ENCODE peak calls at places on chromosomes 16 and 17, in nine cellular contexts. One of them, this sample, is unnamed.

GRCh38 chr17:82887255-82888164 is 47.7 kb upstream of the ZNF750 start:
- DNase-seq in NCI-H460: no peak
- DNase-seq in left cardiac atrium: no peak
- DNase-seq in RPMI8226: no peak
- DNase-seq in Daoy: no peak
- DNase-seq in body of pancreas: no peak
- DNase-seq in naive thymus-derived CD8-positive, alpha-beta T cell: no peak
- DNase-seq in lower leg skin: no peak
- DNase-seq in CD4-positive, CD25-positive, alpha-beta regulatory T cell: no peak
- DNase-seq in this sample: no peak

GRCh38 chr16:1333149-1333812 is at the start of gene BAIAP3:
- DNase-seq in NCI-H460: peak; percentile 38
- DNase-seq in left cardiac atrium: peak; percentile 56
- DNase-seq in RPMI8226: peak; percentile 62
- DNase-seq in Daoy: peak; percentile 44
- DNase-seq in body of pancreas: peak; percentile 44
- DNase-seq in naive thymus-derived CD8-positive, alpha-beta T cell: no peak
- DNase-seq in lower leg skin: no peak
- DNase-seq in CD4-positive, CD25-positive, alpha-beta regulatory T cell: peak; percentile 46
- DNase-seq in this sample: peak; percentile 87

GRCh38 chr17:31596382-31597323 is 205.2 kb downstream of the RAB11FIP4 start:
- DNase-seq in NCI-H460: peak; percentile 97
- DNase-seq in left cardiac atrium: peak; percentile 76
- DNase-seq in RPMI8226: peak; percentile 35
- DNase-seq in Daoy: peak; percentile 99
- DNase-seq in body of pancreas: peak; percentile 26
- DNase-seq in naive thymus-derived CD8-positive, alpha-beta T cell: no peak
- DNase-seq in lower leg skin: peak; percentile 75
- DNase-seq in CD4-positive, CD25-positive, alpha-beta regulatory T cell: no peak
- DNase-seq in this sample: peak; percentile 53

GRCh38 chr17:57861000-57861736 is 11.3 kb upstream of the MRPS23 start:
- DNase-seq in NCI-H460: no peak
- DNase-seq in left cardiac atrium: peak; percentile 71
- DNase-seq in RPMI8226: peak; percentile 73
- DNase-seq in Daoy: peak; percentile 71
- DNase-seq in body of pancreas: peak; percentile 69
- DNase-seq in naive thymus-derived CD8-positive, alpha-beta T cell: peak; percentile 33
- DNase-seq in lower leg skin: no peak
- DNase-seq in CD4-positive, CD25-positive, alpha-beta regulatory T cell: peak; percentile 53
- DNase-seq in this sample: peak; percentile 46

GRCh38 chr17:43360739-43361498 is 37.9 kb upstream of the ARL4D start:
- DNase-seq in NCI-H460: peak; percentile 99
- DNase-seq in left cardiac atrium: peak; percentile 91
- DNase-seq in RPMI8226: peak; percentile 98
- DNase-seq in Daoy: peak; percentile 98
- DNase-seq in body of pancreas: peak; percentile 97
- DNase-seq in naive thymus-derived CD8-positive, alpha-beta T cell: peak; percentile 91
- DNase-seq in lower leg skin: peak; percentile 93
- DNase-seq in CD4-positive, CD25-positive, alpha-beta regulatory T cell: peak; percentile 99
- DNase-seq in this sample: peak; percentile 85

GRCh38 chr17:75295220-75296158 is 6.3 kb upstream of the SLC25A19 start:
- DNase-seq in NCI-H460: no peak
- DNase-seq in left cardiac atrium: no peak
- DNase-seq in RPMI8226: peak; percentile 37
- DNase-seq in Daoy: no peak
- DNase-seq in body of pancreas: no peak
- DNase-seq in naive thymus-derived CD8-positive, alpha-beta T cell: no peak
- DNase-seq in lower leg skin: no peak
- DNase-seq in CD4-positive, CD25-positive, alpha-beta regulatory T cell: peak; percentile 59
- DNase-seq in this sample: peak; percentile 73

GRCh38 chr17:2691965-2692780 is 19.4 kb downstream of the CLUH start:
- DNase-seq in NCI-H460: no peak
- DNase-seq in left cardiac atrium: no peak
- DNase-seq in RPMI8226: no peak
- DNase-seq in Daoy: no peak
- DNase-seq in body of pancreas: peak; percentile 13
- DNase-seq in naive thymus-derived CD8-positive, alpha-beta T cell: no peak
- DNase-seq in lower leg skin: peak; percentile 15
- DNase-seq in CD4-positive, CD25-positive, alpha-beta regulatory T cell: no peak
- DNase-seq in this sample: peak; percentile 22

GRCh38 chr16:87956771-87957279 is 5.6 kb downstream of the BANP start:
- DNase-seq in NCI-H460: no peak
- DNase-seq in left cardiac atrium: no peak
- DNase-seq in RPMI8226: peak; percentile 30
- DNase-seq in Daoy: no peak
- DNase-seq in body of pancreas: no peak
- DNase-seq in naive thymus-derived CD8-positive, alpha-beta T cell: no peak
- DNase-seq in lower leg skin: no peak
- DNase-seq in CD4-positive, CD25-positive, alpha-beta regulatory T cell: peak; percentile 89
- DNase-seq in this sample: peak; percentile 63

GRCh38 chr16:24478401-24478800 is 61.0 kb upstream of the RBBP6 start:
- DNase-seq in NCI-H460: no peak
- DNase-seq in left cardiac atrium: no peak
- DNase-seq in RPMI8226: no peak
- DNase-seq in Daoy: no peak
- DNase-seq in body of pancreas: no peak
- DNase-seq in naive thymus-derived CD8-positive, alpha-beta T cell: no peak
- DNase-seq in lower leg skin: no peak
- DNase-seq in CD4-positive, CD25-positive, alpha-beta regulatory T cell: no peak
- DNase-seq in this sample: no peak

GRCh38 chr17:35740997-35741931 is 9.8 kb downstream of the RASL10B start:
- DNase-seq in NCI-H460: no peak
- DNase-seq in left cardiac atrium: peak; percentile 22
- DNase-seq in RPMI8226: no peak
- DNase-seq in Daoy: no peak
- DNase-seq in body of pancreas: no peak
- DNase-seq in naive thymus-derived CD8-positive, alpha-beta T cell: no peak
- DNase-seq in lower leg skin: no peak
- DNase-seq in CD4-positive, CD25-positive, alpha-beta regulatory T cell: peak; percentile 36
- DNase-seq in this sample: peak; percentile 33

GRCh38 chr16:68574479-68574878 is 35.4 kb downstream of the ZFP90 start:
- DNase-seq in NCI-H460: no peak
- DNase-seq in left cardiac atrium: no peak
- DNase-seq in RPMI8226: no peak
- DNase-seq in Daoy: no peak
- DNase-seq in body of pancreas: no peak
- DNase-seq in naive thymus-derived CD8-positive, alpha-beta T cell: no peak
- DNase-seq in lower leg skin: no peak
- DNase-seq in CD4-positive, CD25-positive, alpha-beta regulatory T cell: no peak
- DNase-seq in this sample: no peak

GRCh38 chr17:57760001-57760400 is 14.9 kb upstream of the CCDC182 start:
- DNase-seq in NCI-H460: no peak
- DNase-seq in left cardiac atrium: no peak
- DNase-seq in RPMI8226: no peak
- DNase-seq in Daoy: no peak
- DNase-seq in body of pancreas: no peak
- DNase-seq in naive thymus-derived CD8-positive, alpha-beta T cell: no peak
- DNase-seq in lower leg skin: no peak
- DNase-seq in CD4-positive, CD25-positive, alpha-beta regulatory T cell: no peak
- DNase-seq in this sample: no peak

GRCh38 chr17:50905460-50905803 is 39.3 kb upstream of the TOB1 start:
- DNase-seq in NCI-H460: no peak
- DNase-seq in left cardiac atrium: no peak
- DNase-seq in RPMI8226: no peak
- DNase-seq in Daoy: no peak
- DNase-seq in body of pancreas: peak; percentile 84
- DNase-seq in naive thymus-derived CD8-positive, alpha-beta T cell: no peak
- DNase-seq in lower leg skin: no peak
- DNase-seq in CD4-positive, CD25-positive, alpha-beta regulatory T cell: no peak
- DNase-seq in this sample: no peak

GRCh38 chr16:8571061-8571596 is 19.2 kb downstream of the TMEM114 start:
- DNase-seq in NCI-H460: no peak
- DNase-seq in left cardiac atrium: no peak
- DNase-seq in RPMI8226: peak; percentile 55
- DNase-seq in Daoy: no peak
- DNase-seq in body of pancreas: no peak
- DNase-seq in naive thymus-derived CD8-positive, alpha-beta T cell: no peak
- DNase-seq in lower leg skin: no peak
- DNase-seq in CD4-positive, CD25-positive, alpha-beta regulatory T cell: no peak
- DNase-seq in this sample: no peak

GRCh38 chr17:3920940-3921852 is 4.9 kb upstream of the P2RX1 start:
- DNase-seq in NCI-H460: no peak
- DNase-seq in left cardiac atrium: peak; percentile 64
- DNase-seq in RPMI8226: peak; percentile 7
- DNase-seq in Daoy: no peak
- DNase-seq in body of pancreas: no peak
- DNase-seq in naive thymus-derived CD8-positive, alpha-beta T cell: no peak
- DNase-seq in lower leg skin: no peak
- DNase-seq in CD4-positive, CD25-positive, alpha-beta regulatory T cell: no peak
- DNase-seq in this sample: no peak

GRCh38 chr17:53837131-53837530 is 14.4 kb downstream of the KIF2B start:
- DNase-seq in NCI-H460: no peak
- DNase-seq in left cardiac atrium: no peak
- DNase-seq in RPMI8226: no peak
- DNase-seq in Daoy: no peak
- DNase-seq in body of pancreas: no peak
- DNase-seq in naive thymus-derived CD8-positive, alpha-beta T cell: no peak
- DNase-seq in lower leg skin: no peak
- DNase-seq in CD4-positive, CD25-positive, alpha-beta regulatory T cell: no peak
- DNase-seq in this sample: no peak

GRCh38 chr17:32496348-32497078 is 9.7 kb downstream of the CDK5R1 start:
- DNase-seq in NCI-H460: no peak
- DNase-seq in left cardiac atrium: no peak
- DNase-seq in RPMI8226: no peak
- DNase-seq in Daoy: peak; percentile 91
- DNase-seq in body of pancreas: no peak
- DNase-seq in naive thymus-derived CD8-positive, alpha-beta T cell: no peak
- DNase-seq in lower leg skin: no peak
- DNase-seq in CD4-positive, CD25-positive, alpha-beta regulatory T cell: no peak
- DNase-seq in this sample: no peak

GRCh38 chr17:79048826-79049755 is 25.1 kb downstream of the C1QTNF1 start:
- DNase-seq in NCI-H460: no peak
- DNase-seq in left cardiac atrium: no peak
- DNase-seq in RPMI8226: no peak
- DNase-seq in Daoy: no peak
- DNase-seq in body of pancreas: no peak
- DNase-seq in naive thymus-derived CD8-positive, alpha-beta T cell: no peak
- DNase-seq in lower leg skin: no peak
- DNase-seq in CD4-positive, CD25-positive, alpha-beta regulatory T cell: no peak
- DNase-seq in this sample: no peak

This sample was measured in GM13977.